ENCODE peak calls at places on chromosome 18, in nine cellular contexts. Z is stomach, E is prostate gland, Q is IMR-90, R is HCT116, C is adrenal gland, G is heart left ventricle, F is ovary, D is HepG2. N is an unnamed sample.

GRCh38 chr18:78754311-78755043 is 225.1 kb upstream of the SALL3 start:
- DNase-seq in D (no peak), C (peak; percentile 28), F (no peak), E (no peak), G (no peak), Z (peak; percentile 16), R (no peak), Q (no peak), N (no peak)

GRCh38 chr18:23664674-23665073 is 2.0 kb upstream of the ANKRD29 start:
- DNase-seq in E (no peak), G (no peak), F (no peak), Z (no peak), Q (peak; percentile 19), C (no peak), D (no peak), R (no peak), N (no peak)

GRCh38 chr18:25650201-25650941 is 298.4 kb upstream of the ZNF521 start:
- DNase-seq in R (no peak), C (no peak), Z (no peak), G (no peak), Q (peak; percentile 97), F (no peak), E (no peak), D (peak; percentile 67), N (no peak)

GRCh38 chr18:42038936-42039335 is 83.9 kb downstream of the PIK3C3 start:
- DNase-seq in D (no peak), G (no peak), Q (peak; percentile 96), R (no peak), Z (no peak), F (no peak), C (no peak), E (no peak), N (no peak)

GRCh38 chr18:76493213-76494107 is 1.6 kb downstream of the ZNF516 start:
- DNase-seq in D (peak; percentile 82), E (no peak), G (no peak), F (peak; percentile 57), C (no peak), R (no peak), Z (no peak), Q (peak; percentile 72), N (no peak)

GRCh38 chr18:68017385-68017784 is 500.9 kb upstream of the DSEL start:
- DNase-seq in D (no peak), C (no peak), Z (no peak), R (no peak), G (no peak), E (no peak), Q (no peak), F (no peak), N (no peak)

GRCh38 chr18:5975111-5975622 is 79.8 kb upstream of the TMEM200C start:
- DNase-seq in Q (peak; percentile 89), R (no peak), C (no peak), F (no peak), E (no peak), D (no peak), G (no peak), Z (no peak), N (peak; percentile 23)

GRCh38 chr18:40072761-40073160 is 1882.3 kb upstream of the PIK3C3 start:
- DNase-seq in F (no peak), Q (no peak), E (no peak), R (no peak), C (no peak), D (no peak), G (no peak), Z (no peak), N (no peak)

GRCh38 chr18:34929336-34929780 is 111.9 kb upstream of the MAPRE2 start:
- DNase-seq in C (no peak), E (no peak), Z (no peak), R (peak; percentile 55), D (peak; percentile 94), Q (peak; percentile 91), F (no peak), G (no peak), N (peak; percentile 6)

GRCh38 chr18:22084547-22084946 is 84.8 kb upstream of the GATA6 start:
- DNase-seq in E (no peak), G (peak; percentile 67), Q (no peak), D (peak; percentile 78), R (no peak), C (no peak), Z (peak; percentile 83), F (no peak), N (no peak)

GRCh38 chr18:12328179-12328823 is 20.3 kb downstream of the TUBB6 start:
- DNase-seq in R (no peak), Q (no peak), F (no peak), D (no peak), G (peak; percentile 11), E (no peak), Z (no peak), C (no peak), N (no peak)

GRCh38 chr18:13465476-13465875 is 246.9 kb downstream of the LDLRAD4 start:
- DNase-seq in R (no peak), E (no peak), F (no peak), Z (no peak), G (no peak), D (no peak), C (peak; percentile 58), Q (no peak), N (no peak)

GRCh38 chr18:31103423-31103822 is 1.2 kb upstream of the DSC2 start:
- DNase-seq in Q (no peak), Z (no peak), G (no peak), D (no peak), F (no peak), E (no peak), R (no peak), C (no peak), N (no peak)

GRCh38 chr18:39486268-39486667 is 1920.7 kb upstream of the CELF4 start:
- DNase-seq in F (no peak), C (no peak), Q (no peak), Z (no peak), R (no peak), E (no peak), G (no peak), D (no peak), N (no peak)

GRCh38 chr18:42365550-42365949 is 410.5 kb downstream of the PIK3C3 start:
- DNase-seq in G (no peak), D (no peak), R (no peak), Q (no peak), E (no peak), Z (no peak), C (no peak), F (no peak), N (no peak)

GRCh38 chr18:44996261-44996660 is 315.6 kb downstream of the SETBP1 start:
- DNase-seq in Q (no peak), Z (no peak), F (no peak), C (no peak), R (no peak), D (no peak), G (no peak), E (no peak), N (no peak)

GRCh38 chr18:58043452-58044369 is at the start of gene NEDD4L:
- DNase-seq in Q (peak; percentile 83), E (peak; percentile 89), R (peak; percentile 68), F (peak; percentile 82), C (peak; percentile 93), Z (peak; percentile 89), D (peak; percentile 82), G (peak; percentile 81), N (peak; percentile 52)

DNA sequence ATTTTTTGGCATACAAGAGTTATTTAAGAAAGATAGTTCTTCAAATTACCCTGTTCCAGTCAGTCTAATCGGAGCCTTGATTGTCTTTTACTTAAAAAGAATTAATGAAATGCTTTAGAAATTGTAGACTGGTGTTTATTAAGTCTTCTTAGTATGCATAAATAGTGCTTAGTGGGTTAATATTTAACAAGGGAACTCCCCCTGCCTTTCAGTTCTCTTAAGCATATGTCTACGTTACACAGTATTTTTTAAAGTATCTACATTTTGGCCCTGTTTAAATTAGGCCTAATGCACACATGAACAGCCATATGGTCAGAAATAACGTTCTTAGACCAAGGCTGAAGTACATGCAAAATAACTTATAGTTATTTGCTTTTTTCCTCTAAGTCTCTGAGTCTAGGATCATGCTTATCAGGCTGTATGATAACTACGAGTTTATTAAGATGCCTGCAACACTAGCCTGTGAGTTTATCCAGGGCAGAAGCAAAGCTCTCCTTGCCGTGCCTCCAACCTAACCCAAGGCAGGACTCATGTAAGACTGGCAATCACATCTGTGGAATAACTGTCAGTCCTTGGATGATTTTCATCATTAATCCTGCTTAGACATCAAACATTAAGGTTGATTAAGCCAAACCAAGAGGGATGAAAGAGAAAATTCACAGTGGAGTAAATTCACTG is 6.7 kb downstream of the BCL2 start:
- DNase-seq in G (no peak), E (no peak), Q (no peak), C (no peak), Z (no peak), F (no peak), R (no peak), D (no peak), N (no peak)
- TF ChIP-seq POLR2A in G (no peak), E (no peak), Q (no peak), C (no peak), Z (no peak), F (no peak), R (no peak), D (no peak), N (no peak)

GRCh38 chr18:9878783-9879242 is 7.0 kb upstream of the TXNDC2 start:
- DNase-seq in G (no peak), C (no peak), E (no peak), Z (no peak), D (no peak), R (no peak), Q (no peak), F (no peak), N (no peak)

GRCh38 chr18:9878095-9878494 is 7.7 kb upstream of the TXNDC2 start:
- DNase-seq in C (no peak), D (no peak), Q (no peak), E (no peak), R (no peak), G (no peak), F (no peak), Z (no peak), N (no peak)

GRCh38 chr18:9876523-9876866 is 9.3 kb upstream of the TXNDC2 start:
- DNase-seq in Z (no peak), E (no peak), C (no peak), Q (no peak), G (no peak), D (no peak), F (no peak), R (no peak), N (no peak)

GRCh38 chr18:9877655-9878014 is 8.1 kb upstream of the TXNDC2 start:
- DNase-seq in R (no peak), E (no peak), F (no peak), Q (no peak), C (no peak), Z (no peak), G (no peak), D (no peak), N (no peak)

GRCh38 chr18:9876867-9877654 is 8.7 kb upstream of the TXNDC2 start:
- DNase-seq in R (peak; percentile 40), Q (peak; percentile 97), Z (no peak), D (peak; percentile 30), E (no peak), G (no peak), F (peak; percentile 69), C (peak; percentile 87), N (peak; percentile 29)
- TF ChIP-seq POLR2A in R (peak; percentile 68), Q (peak; percentile 42), Z (no peak), D (peak; percentile 40), E (no peak), G (no peak), F (no peak), C (no peak), N (no peak)

GRCh38 chr18:51195602-51196115 is 1.8 kb downstream of the MEX3C start:
- DNase-seq in C (no peak), R (peak; percentile 18), E (peak; percentile 33), Z (no peak), Q (peak; percentile 60), D (peak; percentile 87), G (no peak), F (no peak), N (no peak)
- TF ChIP-seq POLR2A in C (no peak), R (no peak), E (peak; percentile 34), Z (no peak), Q (no peak), D (peak; percentile 64), G (no peak), F (no peak), N (no peak)

GRCh38 chr18:33577688-33578370 is at the start of gene ASXL3:
- DNase-seq in C (peak; percentile 61), D (no peak), R (no peak), Q (no peak), E (peak; percentile 17), G (peak; percentile 37), F (peak; percentile 80), Z (peak; percentile 64), N (no peak)
- TF ChIP-seq POLR2A in C (no peak), D (no peak), R (no peak), Q (no peak), E (no peak), G (no peak), F (peak; percentile 25), Z (no peak), N (no peak)

N was measured in H54.